ENCODE peak calls at places on chromosomes 3 and 15, in five cellular contexts. Z is activated gamma-delta T cell treated with Interleukin-2 at 50 U/mL for 16 hours, L is HuH-7, N is left colon, D is GM23248. Y is an unnamed sample.

GRCh38 chr3:11764931-11765363 is 81.7 kb downstream of the TAMM41 start:
- DNase-seq in Z (no peak), L (no peak), N (no peak), D (peak), Y (no peak)

GRCh38 chr3:144312702-144313101 is 341.1 kb downstream of the DIPK2A start:
- DNase-seq in Z (no peak), L (no peak), N (no peak), D (no peak), Y (no peak)

GRCh38 chr3:12508316-12508715 is 24.0 kb downstream of the TSEN2 start:
- DNase-seq in Z (no peak), L (no peak), N (no peak), D (peak), Y (no peak)

GRCh38 chr3:15470804-15471203 is 43.4 kb downstream of the EAF1 start:
- DNase-seq in Z (no peak), L (no peak), N (no peak), D (no peak), Y (no peak)

GRCh38 chr3:15287565-15288330 is 44.6 kb downstream of the SH3BP5 start:
- DNase-seq in Z (no peak), L (peak), N (no peak), D (peak), Y (no peak)

GRCh38 chr15:40787344-40787841 is 17.6 kb downstream of the C15orf62 start:
- DNase-seq in Z (peak), L (no peak), N (peak), D (peak), Y (no peak)

GRCh38 chr3:147713234-147714133 is 304.3 kb downstream of the ZIC1 start:
- DNase-seq in Z (no peak), L (no peak), N (no peak), D (no peak), Y (no peak)

GRCh38 chr3:36969540-36970432 is 23.1 kb downstream of the EPM2AIP1 start:
- DNase-seq in Z (peak), L (no peak), N (no peak), D (peak), Y (no peak)

GRCh38 chr3:50333744-50334328 is 5.8 kb upstream of the TUSC2 start:
- DNase-seq in Z (no peak), L (no peak), N (no peak), D (peak), Y (no peak)

GRCh38 chr3:157174265-157174615 is 14.3 kb upstream of the CCNL1 start:
- DNase-seq in Z (no peak), L (no peak), N (peak), D (peak), Y (no peak)

GRCh38 chr3:11250902-11251806 is 21.0 kb upstream of the ATG7 start:
- DNase-seq in Z (no peak), L (no peak), N (peak), D (no peak), Y (no peak)

GRCh38 chr3:52835766-52836470 is 1.1 kb upstream of the MUSTN1 start:
- DNase-seq in Z (no peak), L (no peak), N (no peak), D (no peak), Y (no peak)

GRCh38 chr15:29364429-29365078 is 94.9 kb upstream of the NSMCE3 start:
- DNase-seq in Z (no peak), L (peak), N (peak), D (peak), Y (no peak)

GRCh38 chr3:58609990-58610389 is 32.8 kb upstream of the FAM107A start:
- DNase-seq in Z (no peak), L (no peak), N (no peak), D (peak), Y (no peak)

GRCh38 chr3:20110826-20111225 is 70.6 kb downstream of the KAT2B start:
- DNase-seq in Z (no peak), L (no peak), N (no peak), D (no peak), Y (no peak)

GRCh38 chr3:55574671-55575070 is 87.6 kb upstream of the WNT5A start:
- DNase-seq in Z (no peak), L (no peak), N (no peak), D (no peak), Y (no peak)

GRCh38 chr3:159637895-159638542 is 350.6 kb upstream of the IL12A start:
- DNase-seq in Z (no peak), L (no peak), N (no peak), D (peak), Y (no peak)

GRCh38 chr3:57078366-57079220 is 18.1 kb downstream of the SPATA12 start:
- DNase-seq in Z (peak), L (peak), N (peak), D (peak), Y (no peak)

GRCh38 chr3:124298951-124299350 is 307.0 kb upstream of the ROPN1 start:
- DNase-seq in Z (no peak), L (no peak), N (no peak), D (no peak), Y (no peak)